ENCODE peak calls at places on chromosomes 13 and 19, in four cellular contexts. S is AG08396; N is stimulated activated CD8-positive, alpha-beta memory T cell treated with anti-CD3 and anti-CD28 coated beads, Interleukin-15, amount 100 ng/mL, for 24 hours; J is amniotic stem cell. C is an unnamed sample.

GRCh38 chr13:60583911-60584753 is 187.1 kb downstream of the TDRD3 start:
- DNase-seq in S (peak; percentile 36), N (no peak), J (no peak), C (no peak)

GRCh38 chr13:40153516-40153915 is 498.1 kb downstream of the COG6 start:
- DNase-seq in S (no peak), N (no peak), J (no peak), C (no peak)

GRCh38 chr19:29831041-29831548 is 19.3 kb downstream of the CCNE1 start:
- DNase-seq in S (no peak), N (no peak), J (no peak), C (peak; percentile 76)

GRCh38 chr13:100674363-100674847 is at the start of gene TMTC4:
- DNase-seq in S (no peak), N (peak; percentile 3), J (no peak), C (no peak)

GRCh38 chr19:42831221-42832019 is 48.1 kb downstream of the PSG1 start:
- DNase-seq in S (no peak), N (no peak), J (no peak), C (no peak)

GRCh38 chr19:51480590-51480989 is 2.3 kb downstream of the CEACAM18 start:
- DNase-seq in S (no peak), N (no peak), J (no peak), C (no peak)

GRCh38 chr13:104592127-104592526 is 1525.9 kb upstream of the SLC10A2 start:
- DNase-seq in S (no peak), N (no peak), J (no peak), C (no peak)

GRCh38 chr13:39433705-39434104 is 169.3 kb downstream of the LHFPL6 start:
- DNase-seq in S (no peak), N (no peak), J (no peak), C (no peak)

GRCh38 chr19:36136975-36137686 is 2.7 kb upstream of the CAPNS1 start:
- DNase-seq in S (peak; percentile 75), N (no peak), J (no peak), C (peak; percentile 90)

GRCh38 chr19:489418-490196 is 6.7 kb upstream of the MADCAM1 start:
- DNase-seq in S (peak; percentile 64), N (no peak), J (no peak), C (no peak)

GRCh38 chr13:90968510-90968909 is 379.0 kb upstream of the MIR17HG start:
- DNase-seq in S (no peak), N (no peak), J (no peak), C (no peak)

GRCh38 chr13:74681891-74682290 is 547.7 kb upstream of the KLF12 start:
- DNase-seq in S (no peak), N (no peak), J (no peak), C (no peak)

GRCh38 chr13:20389696-20390525 is 135.7 kb downstream of the CRYL1 start:
- DNase-seq in S (no peak), N (no peak), J (no peak), C (no peak)

GRCh38 chr19:11247391-11247790 is 8.0 kb downstream of the ANGPTL8 start:
- DNase-seq in S (no peak), N (no peak), J (no peak), C (no peak)

GRCh38 chr13:21219044-21219381 is 42.6 kb downstream of the MRPL57 start:
- DNase-seq in S (no peak), N (no peak), J (no peak), C (no peak)

GRCh38 chr19:3458595-3459284 is 21.6 kb downstream of the SMIM24 start:
- DNase-seq in S (no peak), N (no peak), J (no peak), C (no peak)

GRCh38 chr13:112117258-112117954 is 50.5 kb downstream of the SOX1 start:
- DNase-seq in S (no peak), N (no peak), J (no peak), C (no peak)

GRCh38 chr19:15871570-15871969 is 26.3 kb downstream of the CYP4F2 start:
- DNase-seq in S (no peak), N (no peak), J (no peak), C (peak; percentile 33)

GRCh38 chr19:33794578-33795369 is 1.9 kb upstream of the KCTD15 start:
- DNase-seq in S (peak; percentile 38), N (no peak), J (no peak), C (no peak)

GRCh38 chr19:57239982-57240310 is 486 bp upstream of the ZNF805 start:
- DNase-seq in S (no peak), N (no peak), J (no peak), C (no peak)

GRCh38 chr13:106378263-106378662 is 157.2 kb downstream of the EFNB2 start:
- DNase-seq in S (no peak), N (no peak), J (no peak), C (no peak)

GRCh38 chr13:30744686-30745085 is 9.3 kb downstream of the ALOX5AP start:
- DNase-seq in S (no peak), N (no peak), J (no peak), C (no peak)

GRCh38 chr13:42991892-42992584 is at the start of gene EPSTI1:
- DNase-seq in S (peak; percentile 73), N (peak; percentile 40), J (peak; percentile 14), C (peak; percentile 24)

GRCh38 chr19:17647071-17648020 is 40.8 kb downstream of the UNC13A start:
- DNase-seq in S (no peak), N (no peak), J (no peak), C (no peak)

GRCh38 chr19:57812201-57812600 is 2.5 kb downstream of the ZNF552 start:
- DNase-seq in S (no peak), N (no peak), J (no peak), C (no peak)